ENCODE peak calls at places on chromosomes 6 and 20, in nine cellular contexts. One of them, this sample, is unnamed.

GRCh38 chr6:15352884-15353283 is 107.0 kb downstream of the JARID2 start:
- DNase-seq in activated naive CD8-positive, alpha-beta T cell treated with anti-CD3 and anti-CD28 coated beads, Interleukin-2, amount 10 ng/mL, durations not matched to agents 7 days and 5 days: no peak
- DNase-seq in cerebellar cortex: no peak
- DNase-seq in Right ventricle myocardium superior: no peak
- DNase-seq in NCI-H1105: peak
- DNase-seq in WTC11: no peak
- DNase-seq in posterior vena cava: no peak
- DNase-seq in heart left ventricle: no peak
- DNase-seq in activated CD8-positive, alpha-beta memory T cell treated with anti-CD3 and anti-CD28 coated beads, Interleukin-2, amount 10 ng/mL, durations not matched to agents 7 days and 5 days: no peak
- DNase-seq in this sample: no peak

GRCh38 chr6:163008626-163009025 is 280.9 kb downstream of the PACRG start:
- DNase-seq in NCI-H1105: no peak
- DNase-seq in cerebellar cortex: no peak
- DNase-seq in heart left ventricle: no peak
- DNase-seq in Right ventricle myocardium superior: no peak
- DNase-seq in activated CD8-positive, alpha-beta memory T cell treated with anti-CD3 and anti-CD28 coated beads, Interleukin-2, amount 10 ng/mL, durations not matched to agents 7 days and 5 days: no peak
- DNase-seq in activated naive CD8-positive, alpha-beta T cell treated with anti-CD3 and anti-CD28 coated beads, Interleukin-2, amount 10 ng/mL, durations not matched to agents 7 days and 5 days: no peak
- DNase-seq in WTC11: no peak
- DNase-seq in posterior vena cava: no peak
- DNase-seq in this sample: no peak

GRCh38 chr20:9483131-9483530 is 31.3 kb upstream of the LAMP5 start:
- DNase-seq in NCI-H1105: no peak
- DNase-seq in heart left ventricle: no peak
- DNase-seq in activated CD8-positive, alpha-beta memory T cell treated with anti-CD3 and anti-CD28 coated beads, Interleukin-2, amount 10 ng/mL, durations not matched to agents 7 days and 5 days: no peak
- DNase-seq in activated naive CD8-positive, alpha-beta T cell treated with anti-CD3 and anti-CD28 coated beads, Interleukin-2, amount 10 ng/mL, durations not matched to agents 7 days and 5 days: no peak
- DNase-seq in cerebellar cortex: no peak
- DNase-seq in posterior vena cava: no peak
- DNase-seq in Right ventricle myocardium superior: no peak
- DNase-seq in WTC11: no peak
- DNase-seq in this sample: no peak

GRCh38 chr6:14665827-14666724 is 548.5 kb downstream of the CD83 start:
- DNase-seq in cerebellar cortex: no peak
- DNase-seq in activated naive CD8-positive, alpha-beta T cell treated with anti-CD3 and anti-CD28 coated beads, Interleukin-2, amount 10 ng/mL, durations not matched to agents 7 days and 5 days: no peak
- DNase-seq in heart left ventricle: peak
- DNase-seq in posterior vena cava: peak
- DNase-seq in WTC11: no peak
- DNase-seq in Right ventricle myocardium superior: peak
- DNase-seq in NCI-H1105: no peak
- DNase-seq in activated CD8-positive, alpha-beta memory T cell treated with anti-CD3 and anti-CD28 coated beads, Interleukin-2, amount 10 ng/mL, durations not matched to agents 7 days and 5 days: peak
- DNase-seq in this sample: no peak

GRCh38 chr6:111610548-111611172 is 5.0 kb upstream of the TRAF3IP2 start:
- DNase-seq in Right ventricle myocardium superior: no peak
- DNase-seq in posterior vena cava: no peak
- DNase-seq in activated CD8-positive, alpha-beta memory T cell treated with anti-CD3 and anti-CD28 coated beads, Interleukin-2, amount 10 ng/mL, durations not matched to agents 7 days and 5 days: no peak
- DNase-seq in WTC11: no peak
- DNase-seq in activated naive CD8-positive, alpha-beta T cell treated with anti-CD3 and anti-CD28 coated beads, Interleukin-2, amount 10 ng/mL, durations not matched to agents 7 days and 5 days: no peak
- DNase-seq in NCI-H1105: no peak
- DNase-seq in heart left ventricle: no peak
- DNase-seq in cerebellar cortex: no peak
- DNase-seq in this sample: no peak

GRCh38 chr20:43187476-43188233 is 2.1 kb downstream of the PTPRT start:
- DNase-seq in activated CD8-positive, alpha-beta memory T cell treated with anti-CD3 and anti-CD28 coated beads, Interleukin-2, amount 10 ng/mL, durations not matched to agents 7 days and 5 days: peak
- DNase-seq in activated naive CD8-positive, alpha-beta T cell treated with anti-CD3 and anti-CD28 coated beads, Interleukin-2, amount 10 ng/mL, durations not matched to agents 7 days and 5 days: peak
- DNase-seq in Right ventricle myocardium superior: peak
- DNase-seq in NCI-H1105: peak
- DNase-seq in WTC11: peak
- DNase-seq in heart left ventricle: peak
- DNase-seq in posterior vena cava: peak
- DNase-seq in cerebellar cortex: peak
- DNase-seq in this sample: no peak

GRCh38 chr6:109388265-109388664 is 6.0 kb upstream of the CD164 start:
- DNase-seq in posterior vena cava: no peak
- DNase-seq in activated naive CD8-positive, alpha-beta T cell treated with anti-CD3 and anti-CD28 coated beads, Interleukin-2, amount 10 ng/mL, durations not matched to agents 7 days and 5 days: no peak
- DNase-seq in NCI-H1105: no peak
- DNase-seq in Right ventricle myocardium superior: no peak
- DNase-seq in WTC11: no peak
- DNase-seq in cerebellar cortex: no peak
- DNase-seq in activated CD8-positive, alpha-beta memory T cell treated with anti-CD3 and anti-CD28 coated beads, Interleukin-2, amount 10 ng/mL, durations not matched to agents 7 days and 5 days: no peak
- DNase-seq in heart left ventricle: no peak
- DNase-seq in this sample: no peak

GRCh38 chr20:24751551-24751950 is 197.5 kb upstream of the CST7 start:
- DNase-seq in activated CD8-positive, alpha-beta memory T cell treated with anti-CD3 and anti-CD28 coated beads, Interleukin-2, amount 10 ng/mL, durations not matched to agents 7 days and 5 days: peak
- DNase-seq in cerebellar cortex: no peak
- DNase-seq in WTC11: no peak
- DNase-seq in activated naive CD8-positive, alpha-beta T cell treated with anti-CD3 and anti-CD28 coated beads, Interleukin-2, amount 10 ng/mL, durations not matched to agents 7 days and 5 days: no peak
- DNase-seq in NCI-H1105: no peak
- DNase-seq in posterior vena cava: no peak
- DNase-seq in Right ventricle myocardium superior: no peak
- DNase-seq in heart left ventricle: no peak
- DNase-seq in this sample: no peak

GRCh38 chr6:157133856-157134255 is 189.5 kb downstream of the TMEM242 start:
- DNase-seq in posterior vena cava: no peak
- DNase-seq in activated CD8-positive, alpha-beta memory T cell treated with anti-CD3 and anti-CD28 coated beads, Interleukin-2, amount 10 ng/mL, durations not matched to agents 7 days and 5 days: no peak
- DNase-seq in cerebellar cortex: no peak
- DNase-seq in WTC11: no peak
- DNase-seq in heart left ventricle: no peak
- DNase-seq in NCI-H1105: peak
- DNase-seq in activated naive CD8-positive, alpha-beta T cell treated with anti-CD3 and anti-CD28 coated beads, Interleukin-2, amount 10 ng/mL, durations not matched to agents 7 days and 5 days: no peak
- DNase-seq in Right ventricle myocardium superior: no peak
- DNase-seq in this sample: no peak

GRCh38 chr20:10171864-10172751 is 46.5 kb upstream of the SNAP25 start:
- DNase-seq in cerebellar cortex: peak
- DNase-seq in WTC11: peak
- DNase-seq in heart left ventricle: peak
- DNase-seq in Right ventricle myocardium superior: peak
- DNase-seq in activated CD8-positive, alpha-beta memory T cell treated with anti-CD3 and anti-CD28 coated beads, Interleukin-2, amount 10 ng/mL, durations not matched to agents 7 days and 5 days: no peak
- DNase-seq in posterior vena cava: peak
- DNase-seq in NCI-H1105: peak
- DNase-seq in activated naive CD8-positive, alpha-beta T cell treated with anti-CD3 and anti-CD28 coated beads, Interleukin-2, amount 10 ng/mL, durations not matched to agents 7 days and 5 days: no peak
- DNase-seq in this sample: no peak

GRCh38 chr6:78966542-78966941 is 99.2 kb downstream of the IRAK1BP1 start:
- DNase-seq in activated naive CD8-positive, alpha-beta T cell treated with anti-CD3 and anti-CD28 coated beads, Interleukin-2, amount 10 ng/mL, durations not matched to agents 7 days and 5 days: no peak
- DNase-seq in cerebellar cortex: no peak
- DNase-seq in activated CD8-positive, alpha-beta memory T cell treated with anti-CD3 and anti-CD28 coated beads, Interleukin-2, amount 10 ng/mL, durations not matched to agents 7 days and 5 days: no peak
- DNase-seq in heart left ventricle: no peak
- DNase-seq in posterior vena cava: no peak
- DNase-seq in Right ventricle myocardium superior: no peak
- DNase-seq in WTC11: no peak
- DNase-seq in NCI-H1105: no peak
- DNase-seq in this sample: no peak

GRCh38 chr6:111759413-111759835 is 113.8 kb downstream of the FYN start:
- DNase-seq in WTC11: no peak
- DNase-seq in activated naive CD8-positive, alpha-beta T cell treated with anti-CD3 and anti-CD28 coated beads, Interleukin-2, amount 10 ng/mL, durations not matched to agents 7 days and 5 days: peak
- DNase-seq in cerebellar cortex: no peak
- DNase-seq in Right ventricle myocardium superior: no peak
- DNase-seq in posterior vena cava: no peak
- DNase-seq in heart left ventricle: no peak
- DNase-seq in activated CD8-positive, alpha-beta memory T cell treated with anti-CD3 and anti-CD28 coated beads, Interleukin-2, amount 10 ng/mL, durations not matched to agents 7 days and 5 days: peak
- DNase-seq in NCI-H1105: no peak
- DNase-seq in this sample: peak

GRCh38 chr6:126267621-126268020 is 72.3 kb upstream of the CENPW start:
- DNase-seq in cerebellar cortex: no peak
- DNase-seq in activated naive CD8-positive, alpha-beta T cell treated with anti-CD3 and anti-CD28 coated beads, Interleukin-2, amount 10 ng/mL, durations not matched to agents 7 days and 5 days: no peak
- DNase-seq in WTC11: no peak
- DNase-seq in heart left ventricle: no peak
- DNase-seq in NCI-H1105: no peak
- DNase-seq in Right ventricle myocardium superior: no peak
- DNase-seq in posterior vena cava: no peak
- DNase-seq in activated CD8-positive, alpha-beta memory T cell treated with anti-CD3 and anti-CD28 coated beads, Interleukin-2, amount 10 ng/mL, durations not matched to agents 7 days and 5 days: no peak
- DNase-seq in this sample: no peak

GRCh38 chr20:53621482-53622246 is 28.0 kb upstream of the ZNF217 start:
- DNase-seq in WTC11: no peak
- DNase-seq in cerebellar cortex: peak
- DNase-seq in heart left ventricle: peak
- DNase-seq in NCI-H1105: peak
- DNase-seq in activated CD8-positive, alpha-beta memory T cell treated with anti-CD3 and anti-CD28 coated beads, Interleukin-2, amount 10 ng/mL, durations not matched to agents 7 days and 5 days: peak
- DNase-seq in Right ventricle myocardium superior: peak
- DNase-seq in posterior vena cava: peak
- DNase-seq in activated naive CD8-positive, alpha-beta T cell treated with anti-CD3 and anti-CD28 coated beads, Interleukin-2, amount 10 ng/mL, durations not matched to agents 7 days and 5 days: peak
- DNase-seq in this sample: no peak

GRCh38 chr20:50285376-50286173 is 94.9 kb downstream of the CEBPB start:
- DNase-seq in posterior vena cava: no peak
- DNase-seq in heart left ventricle: peak
- DNase-seq in activated CD8-positive, alpha-beta memory T cell treated with anti-CD3 and anti-CD28 coated beads, Interleukin-2, amount 10 ng/mL, durations not matched to agents 7 days and 5 days: peak
- DNase-seq in cerebellar cortex: no peak
- DNase-seq in NCI-H1105: no peak
- DNase-seq in activated naive CD8-positive, alpha-beta T cell treated with anti-CD3 and anti-CD28 coated beads, Interleukin-2, amount 10 ng/mL, durations not matched to agents 7 days and 5 days: no peak
- DNase-seq in Right ventricle myocardium superior: peak
- DNase-seq in WTC11: no peak
- DNase-seq in this sample: no peak

GRCh38 chr20:51639206-51639832 is 96.8 kb upstream of the NFATC2 start:
- DNase-seq in posterior vena cava: peak
- DNase-seq in activated CD8-positive, alpha-beta memory T cell treated with anti-CD3 and anti-CD28 coated beads, Interleukin-2, amount 10 ng/mL, durations not matched to agents 7 days and 5 days: peak
- DNase-seq in WTC11: peak
- DNase-seq in Right ventricle myocardium superior: peak
- DNase-seq in heart left ventricle: peak
- DNase-seq in cerebellar cortex: peak
- DNase-seq in NCI-H1105: peak
- DNase-seq in activated naive CD8-positive, alpha-beta T cell treated with anti-CD3 and anti-CD28 coated beads, Interleukin-2, amount 10 ng/mL, durations not matched to agents 7 days and 5 days: peak
- DNase-seq in this sample: peak

GRCh38 chr20:41249371-41249770 is 68.2 kb downstream of the ZHX3 start:
- DNase-seq in activated CD8-positive, alpha-beta memory T cell treated with anti-CD3 and anti-CD28 coated beads, Interleukin-2, amount 10 ng/mL, durations not matched to agents 7 days and 5 days: no peak
- DNase-seq in activated naive CD8-positive, alpha-beta T cell treated with anti-CD3 and anti-CD28 coated beads, Interleukin-2, amount 10 ng/mL, durations not matched to agents 7 days and 5 days: no peak
- DNase-seq in NCI-H1105: no peak
- DNase-seq in heart left ventricle: peak
- DNase-seq in cerebellar cortex: peak
- DNase-seq in posterior vena cava: peak
- DNase-seq in WTC11: no peak
- DNase-seq in Right ventricle myocardium superior: peak
- DNase-seq in this sample: no peak

GRCh38 chr6:18976091-18976490 is 588.9 kb downstream of the RNF144B start:
- DNase-seq in activated CD8-positive, alpha-beta memory T cell treated with anti-CD3 and anti-CD28 coated beads, Interleukin-2, amount 10 ng/mL, durations not matched to agents 7 days and 5 days: no peak
- DNase-seq in activated naive CD8-positive, alpha-beta T cell treated with anti-CD3 and anti-CD28 coated beads, Interleukin-2, amount 10 ng/mL, durations not matched to agents 7 days and 5 days: no peak
- DNase-seq in Right ventricle myocardium superior: no peak
- DNase-seq in NCI-H1105: no peak
- DNase-seq in posterior vena cava: no peak
- DNase-seq in WTC11: no peak
- DNase-seq in heart left ventricle: no peak
- DNase-seq in cerebellar cortex: no peak
- DNase-seq in this sample: no peak

GRCh38 chr6:37279366-37280134 is 21.6 kb upstream of the TMEM217 start:
- DNase-seq in WTC11: no peak
- DNase-seq in NCI-H1105: no peak
- DNase-seq in activated naive CD8-positive, alpha-beta T cell treated with anti-CD3 and anti-CD28 coated beads, Interleukin-2, amount 10 ng/mL, durations not matched to agents 7 days and 5 days: no peak
- DNase-seq in cerebellar cortex: no peak
- DNase-seq in posterior vena cava: no peak
- DNase-seq in activated CD8-positive, alpha-beta memory T cell treated with anti-CD3 and anti-CD28 coated beads, Interleukin-2, amount 10 ng/mL, durations not matched to agents 7 days and 5 days: no peak
- DNase-seq in heart left ventricle: no peak
- DNase-seq in Right ventricle myocardium superior: no peak
- DNase-seq in this sample: no peak